ENCODE peak calls at places on chromosomes 6 and 20, in five cellular contexts. K, L, I, P and G are unnamed samples.

GRCh38 chr20:270517-270916 is 13.0 kb downstream of the DEFB132 start:
- DNase-seq in L (peak; percentile 31), K (no peak), P (no peak), I (no peak), G (no peak)

GRCh38 chr20:59318201-59318790 is 17.9 kb downstream of the EDN3 start:
- DNase-seq in P (no peak), K (no peak), L (no peak), I (no peak), G (no peak)

GRCh38 chr20:11041396-11041795 is 367.6 kb upstream of the JAG1 start:
- DNase-seq in L (no peak), P (no peak), K (no peak), I (no peak), G (no peak)

GRCh38 chr6:152874846-152875568 is 107.8 kb downstream of the FBXO5 start:
- DNase-seq in L (no peak), I (no peak), P (no peak), K (no peak), G (no peak)

GRCh38 chr6:134605034-134605433 is 287.1 kb upstream of the SGK1 start:
- DNase-seq in K (no peak), P (no peak), L (no peak), I (no peak), G (no peak)

GRCh38 chr6:31888281-31889258 is 8.9 kb downstream of the EHMT2 start:
- DNase-seq in I (no peak), K (peak; percentile 73), L (peak; percentile 59), P (no peak), G (no peak)

GRCh38 chr20:60953311-60953710 is 298.8 kb upstream of the CDH4 start:
- DNase-seq in I (no peak), K (no peak), P (no peak), L (no peak), G (no peak)

GRCh38 chr6:163536770-163537169 is 122.3 kb downstream of the QKI start:
- DNase-seq in L (no peak), I (no peak), K (no peak), P (no peak), G (no peak)

GRCh38 chr6:141165012-141165411 is 967.7 kb upstream of the GJE1 start:
- DNase-seq in P (no peak), I (no peak), K (no peak), L (no peak), G (no peak)

GRCh38 chr6:9139762-9140161 is 704.4 kb upstream of the SLC35B3 start:
- DNase-seq in K (no peak), L (peak; percentile 49), I (no peak), P (no peak), G (no peak)

GRCh38 chr6:53268858-53269608 is 79.7 kb downstream of the ELOVL5 start:
- DNase-seq in P (no peak), I (no peak), L (no peak), K (no peak), G (no peak)

GRCh38 chr6:20699402-20699801 is 165.1 kb downstream of the CDKAL1 start:
- DNase-seq in K (no peak), L (no peak), P (no peak), I (no peak), G (peak; percentile 36)

GRCh38 chr6:104789770-104790190 is 69.9 kb downstream of the HACE1 start:
- DNase-seq in L (no peak), P (no peak), I (no peak), K (no peak), G (no peak)

GRCh38 chr6:55617272-55617671 is 38.3 kb upstream of the HMGCLL1 start:
- DNase-seq in K (no peak), L (no peak), I (no peak), P (no peak), G (no peak)

GRCh38 chr6:136723780-136724179 is 68.5 kb downstream of the MAP3K5 start:
- DNase-seq in I (peak; percentile 75), K (peak; percentile 65), P (no peak), L (no peak), G (no peak)

GRCh38 chr20:61127311-61128044 is 124.6 kb upstream of the CDH4 start:
- DNase-seq in K (peak; percentile 33), P (no peak), L (no peak), I (no peak), G (no peak)

GRCh38 chr6:118923035-118923434 is 11.9 kb downstream of the MCM9 start:
- DNase-seq in I (no peak), K (no peak), P (no peak), L (no peak), G (no peak)

GRCh38 chr20:10671221-10671849 is 2.5 kb downstream of the JAG1 start:
- DNase-seq in P (peak; percentile 80), L (peak; percentile 62), K (peak; percentile 89), I (peak; percentile 81), G (peak; percentile 88)

GRCh38 chr20:6007094-6007528 is 46.7 kb downstream of the LRRN4 start:
- DNase-seq in L (no peak), P (no peak), I (no peak), K (no peak), G (no peak)

GRCh38 chr6:169051371-169051770 is 202.3 kb downstream of the THBS2 start:
- DNase-seq in K (no peak), P (no peak), L (no peak), I (no peak), G (no peak)

GRCh38 chr20:61371501-61372150 is 119.6 kb downstream of the CDH4 start:
- DNase-seq in L (no peak), P (no peak), K (no peak), I (no peak), G (no peak)

GRCh38 chr20:57751411-57751810 is 41.6 kb upstream of the PMEPA1 start:
- DNase-seq in I (no peak), L (no peak), P (no peak), K (no peak), G (peak; percentile 21)

GRCh38 chr6:155274533-155274932 is 10.7 kb downstream of the CLDN20 start:
- DNase-seq in K (no peak), P (peak; percentile 70), L (no peak), I (no peak), G (no peak)

GRCh38 chr6:52538921-52539354 is 37.9 kb downstream of the TRAM2 start:
- DNase-seq in P (no peak), K (no peak), L (no peak), I (no peak), G (no peak)

GRCh38 chr20:33551778-33552177 is 61.9 kb downstream of the CBFA2T2 start:
- DNase-seq in P (no peak), K (no peak), L (no peak), I (no peak), G (no peak)

GRCh38 chr20:33555755-33556154 is 65.9 kb downstream of the CBFA2T2 start:
- DNase-seq in L (no peak), P (no peak), I (no peak), K (no peak), G (no peak)

GRCh38 chr20:33549229-33549628 is 59.3 kb downstream of the CBFA2T2 start:
- DNase-seq in L (no peak), K (no peak), P (no peak), I (no peak), G (no peak)

GRCh38 chr20:33554914-33555420 is 65.1 kb downstream of the CBFA2T2 start:
- DNase-seq in I (no peak), K (no peak), L (no peak), P (no peak), G (peak; percentile 33)

DNA sequence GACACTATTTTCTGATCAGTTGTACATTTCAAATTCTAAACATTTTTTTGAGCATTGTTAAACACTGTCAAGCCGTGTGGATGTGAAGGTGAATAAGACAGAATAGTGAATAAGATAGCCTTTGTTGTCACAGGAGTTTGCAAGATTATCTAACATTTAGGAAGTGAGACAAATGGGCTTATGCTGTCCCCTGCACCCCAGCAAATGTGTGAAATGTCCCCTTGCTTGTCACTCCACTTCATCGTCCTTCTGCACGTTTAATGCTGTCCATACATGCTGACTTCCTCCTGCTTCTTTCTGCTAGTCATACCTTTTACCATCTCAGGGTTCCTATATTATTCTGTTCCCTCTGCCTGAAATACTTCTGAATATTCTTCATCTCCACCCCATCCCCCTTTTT is 62.6 kb downstream of the CBFA2T2 start:
- DNase-seq in L (no peak), P (no peak), K (no peak), I (no peak), G (no peak)
- H3K27ac ChIP-seq in L (no peak overlapping the region), P (no peak overlapping the region), K (no peak overlapping the region), I (no peak overlapping the region), G (no peak overlapping the region)

GRCh38 chr6:1296542-1296941 is 15.4 kb upstream of the FOXQ1 start:
- DNase-seq in P (no peak), L (no peak), I (no peak), K (no peak), G (no peak)
- H3K27ac ChIP-seq in P (no peak overlapping the region), L (no peak overlapping the region), I (no peak overlapping the region), K (no peak overlapping the region), G (no peak overlapping the region)

DNA sequence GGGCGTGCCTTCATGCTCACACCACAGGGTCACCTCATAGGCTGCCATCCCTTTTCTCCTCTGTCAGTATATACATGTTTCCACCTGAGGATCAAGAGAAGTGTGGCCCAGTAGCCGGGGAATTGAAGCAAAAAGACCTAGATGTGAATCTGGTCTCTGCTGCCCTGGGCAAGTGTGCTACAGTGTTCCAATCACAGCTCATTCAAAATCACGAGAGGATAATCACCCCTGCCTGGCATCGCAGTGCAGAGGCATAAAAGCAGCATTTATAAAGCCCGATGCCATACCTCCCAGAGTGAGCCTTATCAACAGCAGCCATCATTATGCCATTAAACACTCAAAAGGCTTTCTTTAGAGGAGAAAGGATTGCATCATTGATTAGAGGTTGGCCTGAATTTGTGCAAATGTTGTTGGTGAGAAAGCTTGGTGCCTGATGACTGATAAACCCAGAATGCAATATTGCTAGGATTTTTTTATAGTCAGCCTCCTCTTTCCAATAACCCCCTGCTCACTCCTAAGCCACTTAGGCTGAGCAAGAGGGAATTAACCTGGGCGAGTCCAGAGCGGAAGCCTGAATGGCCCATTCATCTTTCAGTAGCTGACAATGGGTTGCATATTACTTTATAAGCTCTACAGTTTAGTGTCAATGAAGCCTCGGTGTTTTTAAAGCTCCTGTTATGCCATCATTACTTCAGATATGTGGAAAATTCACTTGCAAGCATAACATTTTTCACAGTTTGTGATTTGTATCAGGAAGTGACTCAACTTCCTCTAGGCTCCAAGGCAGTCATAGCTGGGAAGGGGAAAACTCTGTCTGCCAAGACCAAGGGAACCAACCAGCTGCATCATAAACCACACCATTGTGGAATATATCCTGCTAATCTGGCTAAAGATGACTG is 92.5 kb upstream of the NXT1 start:
- DNase-seq in P (no peak), I (no peak), K (no peak), L (no peak), G (peak; percentile 17)
- H3K27ac ChIP-seq in P (peak overlapping the region; percentile 10), I (no peak overlapping the region), K (peak overlapping the region; percentile 69), L (no peak overlapping the region), G (no peak overlapping the region)

DNA sequence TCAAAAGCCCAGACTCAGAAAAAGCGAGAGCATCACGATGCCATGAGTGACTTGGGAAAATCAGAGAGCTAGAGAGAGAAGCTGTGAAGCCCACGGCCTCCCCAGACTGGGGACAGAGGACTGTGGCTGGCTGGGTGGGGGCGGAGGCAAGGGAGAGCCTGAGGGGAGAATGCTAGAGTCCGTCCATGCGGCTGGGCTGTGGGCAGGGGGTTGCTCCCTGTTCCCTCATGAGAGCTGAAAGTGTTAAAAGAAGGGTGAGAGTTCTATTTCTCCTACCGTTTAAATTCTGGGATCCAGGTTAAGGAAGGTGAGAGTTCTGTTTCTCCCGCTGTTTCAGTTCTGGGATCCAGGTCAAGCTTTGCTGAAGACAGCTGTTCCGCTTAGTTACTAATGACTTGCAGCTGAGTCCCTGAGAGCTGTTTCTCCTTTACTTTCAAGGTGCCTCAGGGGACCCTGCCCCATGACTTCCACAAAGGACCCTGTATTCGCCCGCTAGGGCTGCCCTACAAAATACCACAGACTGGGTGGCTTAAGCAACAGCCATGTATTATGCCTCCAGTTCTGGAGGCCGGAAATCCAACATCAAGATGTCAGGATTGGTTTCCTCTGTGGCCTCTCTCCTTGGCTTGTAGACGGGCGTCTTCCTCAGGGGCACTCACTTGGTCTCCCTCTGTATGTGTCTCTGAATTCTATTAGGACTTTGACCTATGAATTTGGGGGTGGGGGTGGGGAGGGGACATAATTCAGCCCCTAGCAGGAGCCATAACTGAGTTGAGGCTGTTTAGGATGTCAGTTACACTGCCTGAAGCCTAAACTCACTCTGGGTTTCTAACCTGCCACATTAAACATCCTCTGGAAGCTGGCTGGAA is 127.0 kb downstream of the PXDC1 start:
- DNase-seq in I (no peak), L (no peak), P (no peak), K (no peak), G (no peak)
- H3K27ac ChIP-seq in I (no peak overlapping the region), L (no peak overlapping the region), P (no peak overlapping the region), K (no peak overlapping the region), G (no peak overlapping the region)